ENCODE peak calls at places on chromosome X, in eight cellular contexts. Y, C, P, H, T, K, D and R are unnamed samples.

GRCh38 chrX:83771664-83772063 is 89.3 kb upstream of the CYLC1 start:
- DNase-seq in Y (no peak), P (no peak), H (no peak), D (no peak), C (no peak), T (no peak), K (no peak), R (no peak)

GRCh38 chrX:153685179-153685536 is 2.6 kb upstream of the SLC6A8 start:
- DNase-seq in K (no peak), D (no peak), T (peak; percentile 62), C (no peak), Y (no peak), H (no peak), P (no peak), R (no peak)

GRCh38 chrX:323721-324628 is 5.4 kb upstream of the GTPBP6 start:
- DNase-seq in T (peak; percentile 76), H (no peak), D (no peak), P (no peak), Y (peak; percentile 51), C (peak; percentile 90), K (no peak), R (peak; percentile 65)

GRCh38 chrX:133414399-133415275 is 652 bp downstream of the GPC4 start:
- DNase-seq in K (peak; percentile 45), P (no peak), Y (peak; percentile 73), T (peak; percentile 55), C (peak; percentile 4), H (no peak), D (peak; percentile 3), R (peak; percentile 37)

GRCh38 chrX:70196961-70197805 is 19.9 kb downstream of the DGAT2L6 start:
- DNase-seq in K (peak; percentile 52), P (peak; percentile 49), C (peak; percentile 52), T (peak; percentile 51), H (peak; percentile 5), D (peak; percentile 59), Y (no peak), R (peak; percentile 54)

GRCh38 chrX:20418379-20418778 is 151.7 kb upstream of the RPS6KA3 start:
- DNase-seq in Y (no peak), T (no peak), K (no peak), C (no peak), P (no peak), H (no peak), D (no peak), R (no peak)

GRCh38 chrX:103565752-103566151 is 19.6 kb upstream of the TCEAL4 start:
- DNase-seq in H (no peak), K (no peak), D (no peak), T (no peak), Y (no peak), C (no peak), P (no peak), R (peak; percentile 20)

GRCh38 chrX:24113161-24113560 is 36.4 kb upstream of the ZFX start:
- DNase-seq in P (no peak), T (no peak), Y (no peak), C (no peak), H (no peak), K (no peak), D (no peak), R (no peak)

GRCh38 chrX:54494970-54495813 is 842 bp downstream of the FGD1 start:
- DNase-seq in T (peak; percentile 51), Y (peak; percentile 64), P (no peak), C (no peak), K (peak; percentile 73), D (peak; percentile 1), H (no peak), R (peak; percentile 23)

GRCh38 chrX:133749370-133749769 is 236.0 kb downstream of the GPC3 start:
- DNase-seq in T (no peak), H (no peak), P (no peak), Y (no peak), K (no peak), D (no peak), C (peak; percentile 6), R (peak; percentile 1)

GRCh38 chrX:17072726-17073125 is 126.3 kb downstream of the REPS2 start:
- DNase-seq in K (no peak), D (no peak), T (no peak), P (no peak), H (no peak), Y (no peak), C (no peak), R (no peak)

GRCh38 chrX:110418220-110418856 is 59.7 kb downstream of the RTL9 start:
- DNase-seq in Y (no peak), D (no peak), P (no peak), C (peak; percentile 68), K (peak; percentile 57), H (no peak), T (no peak), R (peak; percentile 68)

GRCh38 chrX:15254852-15255251 is 15.0 kb downstream of the ASB9 start:
- DNase-seq in H (no peak), P (no peak), Y (no peak), K (no peak), C (no peak), D (no peak), T (no peak), R (no peak)

GRCh38 chrX:51461053-51462050 is 35.0 kb downstream of the NUDT11 start:
- DNase-seq in C (peak; percentile 22), K (peak; percentile 17), P (no peak), T (no peak), H (no peak), Y (no peak), D (no peak), R (peak; percentile 25)